ENCODE peak calls at places on chromosomes 4 and X, in four cellular contexts. One of them, this sample, is unnamed.
A peak's percentile ranks its signal among the peaks of the same experiment; 100 is the strongest.

GRCh38 chrX:119272882-119273806 is 37.1 kb downstream of the PGRMC1 start:
- DNase-seq in kidney: peak; percentile 67
- DNase-seq in cardiac muscle cell: peak; percentile 29
- DNase-seq in psoas muscle: peak; percentile 59
- DNase-seq in this sample: peak; percentile 32

GRCh38 chr4:179095585-179096228 is 1653.5 kb upstream of the AGA start:
- DNase-seq in cardiac muscle cell: peak; percentile 85
- DNase-seq in kidney: no peak
- DNase-seq in psoas muscle: no peak
- DNase-seq in this sample: peak; percentile 70

GRCh38 chrX:22889824-22890223 is 109.9 kb upstream of the DDX53 start:
- DNase-seq in kidney: no peak
- DNase-seq in psoas muscle: no peak
- DNase-seq in cardiac muscle cell: no peak
- DNase-seq in this sample: no peak

GRCh38 chr4:38765391-38765790 is 17.4 kb downstream of the TLR10 start:
- DNase-seq in kidney: no peak
- DNase-seq in psoas muscle: no peak
- DNase-seq in cardiac muscle cell: no peak
- DNase-seq in this sample: no peak

GRCh38 chr4:153790962-153791551 is 2.2 kb upstream of the SFRP2 start:
- DNase-seq in psoas muscle: peak; percentile 62
- DNase-seq in kidney: peak; percentile 77
- DNase-seq in cardiac muscle cell: peak; percentile 75
- DNase-seq in this sample: peak; percentile 70

GRCh38 chr4:183492791-183493221 is 12.1 kb upstream of the ING2 start:
- DNase-seq in kidney: no peak
- DNase-seq in psoas muscle: no peak
- DNase-seq in cardiac muscle cell: no peak
- DNase-seq in this sample: no peak

GRCh38 chrX:112849010-112849409 is 8.4 kb upstream of the AMOT start:
- DNase-seq in kidney: no peak
- DNase-seq in psoas muscle: peak; percentile 18
- DNase-seq in cardiac muscle cell: no peak
- DNase-seq in this sample: no peak

GRCh38 chr4:56342746-56343145 is 44.5 kb downstream of the AASDH start:
- DNase-seq in kidney: no peak
- DNase-seq in psoas muscle: no peak
- DNase-seq in cardiac muscle cell: no peak
- DNase-seq in this sample: no peak

GRCh38 chr4:25253072-25253447 is 19.2 kb downstream of the PI4K2B start:
- DNase-seq in psoas muscle: no peak
- DNase-seq in kidney: no peak
- DNase-seq in cardiac muscle cell: peak; percentile 22
- DNase-seq in this sample: no peak

GRCh38 chr4:128384091-128384520 is 96.5 kb upstream of the PGRMC2 start:
- DNase-seq in psoas muscle: no peak
- DNase-seq in kidney: no peak
- DNase-seq in cardiac muscle cell: no peak
- DNase-seq in this sample: no peak

GRCh38 chrX:37472836-37473235 is 98.6 kb upstream of the LANCL3 start:
- DNase-seq in psoas muscle: no peak
- DNase-seq in cardiac muscle cell: no peak
- DNase-seq in kidney: no peak
- DNase-seq in this sample: no peak

DNA sequence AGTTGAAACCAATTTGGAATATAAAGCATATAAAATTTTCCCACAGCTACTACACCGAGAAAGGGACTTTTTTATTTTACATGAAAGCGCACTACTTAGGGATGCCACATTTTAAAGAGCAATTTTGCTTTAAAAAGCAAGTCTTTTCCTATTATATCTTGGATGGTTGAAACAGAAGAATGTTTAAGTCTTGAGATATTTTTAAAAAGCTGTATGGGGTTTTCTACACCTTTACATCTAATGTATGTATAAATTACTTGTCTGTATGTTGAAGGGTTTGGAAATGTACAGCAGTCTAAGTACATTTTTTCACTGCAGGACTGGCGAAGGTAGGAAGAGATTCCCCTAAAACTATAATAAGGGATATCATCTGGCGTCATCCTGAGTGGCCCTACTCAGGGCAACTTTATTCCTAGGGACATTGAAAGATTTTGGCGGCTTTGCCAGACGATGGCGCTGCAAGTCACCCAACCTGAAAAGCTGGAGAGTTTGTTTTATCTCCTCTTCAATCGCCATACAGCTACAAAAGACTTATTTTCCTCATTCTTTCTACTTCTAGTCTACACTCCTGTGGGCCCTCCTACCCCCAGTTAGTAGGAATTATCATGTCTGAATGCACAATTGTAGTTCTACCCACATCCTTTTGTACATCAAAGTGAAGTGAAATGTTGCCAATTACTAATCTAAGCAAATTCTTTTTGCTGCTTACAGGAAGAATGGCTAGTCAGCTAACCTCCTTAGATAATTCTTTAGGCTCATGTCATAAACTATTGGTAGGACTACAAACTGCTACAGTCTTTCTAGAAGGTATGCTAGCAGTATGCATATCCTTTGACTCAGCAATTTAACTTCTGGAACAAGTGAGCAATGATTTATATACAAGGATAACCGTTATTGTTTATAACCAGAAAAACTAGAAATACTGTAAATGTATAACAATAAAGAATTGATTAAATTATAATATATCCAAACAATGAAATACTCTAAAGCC is 781 bp upstream of the NEK1 start:
- DNase-seq in kidney: peak; percentile 80
- DNase-seq in cardiac muscle cell: peak; percentile 77
- DNase-seq in psoas muscle: peak; percentile 71
- DNase-seq in this sample: peak; percentile 61
- H3K27ac ChIP-seq in kidney: peak overlapping the region; percentile 98
- H3K27ac ChIP-seq in cardiac muscle cell: peak overlapping the region; percentile 89
- H3K27ac ChIP-seq in psoas muscle: peak overlapping the region; percentile 88
- H3K27ac ChIP-seq in this sample: peak overlapping the region; percentile 46

GRCh38 chrX:71068052-71068918 is at the start of gene SNX12:
- DNase-seq in cardiac muscle cell: peak; percentile 90
- DNase-seq in psoas muscle: peak; percentile 90
- DNase-seq in kidney: peak; percentile 97
- DNase-seq in this sample: peak; percentile 85
- H3K27ac ChIP-seq in cardiac muscle cell: peak within 1 kb of the TSS; percentile 50
- H3K27ac ChIP-seq in psoas muscle: peak within 1 kb of the TSS; percentile 85
- H3K27ac ChIP-seq in kidney: peak within 1 kb of the TSS; percentile 87
- H3K27ac ChIP-seq in this sample: peak within 1 kb of the TSS; percentile 70

GRCh38 chrX:3712080-3712869 is 1.2 kb downstream of the PRKX start:
- DNase-seq in cardiac muscle cell: peak; percentile 18
- DNase-seq in kidney: no peak
- DNase-seq in psoas muscle: no peak
- DNase-seq in this sample: no peak
- H3K27ac ChIP-seq in cardiac muscle cell: no peak overlapping the region
- H3K27ac ChIP-seq in kidney: peak overlapping the region; percentile 63
- H3K27ac ChIP-seq in psoas muscle: peak overlapping the region; percentile 50
- H3K27ac ChIP-seq in this sample: no peak overlapping the region

GRCh38 chr4:15667006-15667405 is 11.8 kb upstream of the FBXL5 start:
- DNase-seq in cardiac muscle cell: no peak
- DNase-seq in psoas muscle: no peak
- DNase-seq in kidney: no peak
- DNase-seq in this sample: no peak

GRCh38 chr4:15659768-15660394 is 4.7 kb upstream of the FBXL5 start:
- DNase-seq in cardiac muscle cell: no peak
- DNase-seq in kidney: no peak
- DNase-seq in psoas muscle: no peak
- DNase-seq in this sample: no peak

GRCh38 chr4:15670576-15670975 is 11.1 kb upstream of the FAM200B start:
- DNase-seq in psoas muscle: no peak
- DNase-seq in kidney: no peak
- DNase-seq in cardiac muscle cell: no peak
- DNase-seq in this sample: no peak

GRCh38 chr4:15668566-15669435 is 12.8 kb upstream of the FAM200B start:
- DNase-seq in kidney: no peak
- DNase-seq in cardiac muscle cell: no peak
- DNase-seq in psoas muscle: no peak
- DNase-seq in this sample: no peak

GRCh38 chr4:15665738-15666365 is 10.7 kb upstream of the FBXL5 start:
- DNase-seq in psoas muscle: no peak
- DNase-seq in cardiac muscle cell: no peak
- DNase-seq in kidney: no peak
- DNase-seq in this sample: no peak
- H3K27ac ChIP-seq in psoas muscle: no peak overlapping the region
- H3K27ac ChIP-seq in cardiac muscle cell: no peak overlapping the region
- H3K27ac ChIP-seq in kidney: no peak overlapping the region
- H3K27ac ChIP-seq in this sample: no peak overlapping the region